ENCODE peak calls at places on chromosome 12, in nine cellular contexts. S, Z, I, U, J, A, D, H and Q are unnamed samples.

GRCh38 chr12:47264951-47265350 is 185.2 kb upstream of the AMIGO2 start:
- DNase-seq in J (no peak), A (no peak), D (no peak), U (no peak), I (no peak), Z (no peak), H (no peak), S (no peak), Q (no peak)

GRCh38 chr12:109736552-109737108 is 23.0 kb downstream of the FAM222A start:
- DNase-seq in H (peak; percentile 67), D (peak; percentile 29), I (peak; percentile 20), Z (peak; percentile 34), S (no peak), U (peak; percentile 16), A (no peak), J (peak; percentile 42), Q (peak; percentile 47)

GRCh38 chr12:132078190-132078589 is 65.9 kb downstream of the DDX51 start:
- DNase-seq in U (no peak), S (no peak), H (no peak), Z (no peak), D (no peak), I (no peak), A (no peak), J (peak; percentile 85), Q (no peak)

GRCh38 chr12:99686142-99686541 is 38.6 kb downstream of the GARIN6 start:
- DNase-seq in A (no peak), Z (no peak), S (no peak), U (no peak), I (no peak), D (no peak), J (no peak), H (no peak), Q (no peak)

GRCh38 chr12:124654666-124655316 is 87.4 kb upstream of the NCOR2 start:
- DNase-seq in S (no peak), D (peak; percentile 91), Z (peak; percentile 77), I (peak; percentile 81), J (no peak), A (no peak), U (no peak), H (peak; percentile 49), Q (peak; percentile 69)

GRCh38 chr12:47746073-47746472 is 12.6 kb downstream of the RAPGEF3 start:
- DNase-seq in H (no peak), U (no peak), A (no peak), I (no peak), S (no peak), J (no peak), D (no peak), Z (no peak), Q (no peak)

GRCh38 chr12:126582231-126582630 is 1517.0 kb downstream of the AACS start:
- DNase-seq in D (no peak), U (no peak), A (no peak), Z (no peak), I (no peak), H (no peak), J (peak; percentile 45), S (no peak), Q (no peak)

GRCh38 chr12:65948320-65949008 is 124.2 kb downstream of the HMGA2 start:
- DNase-seq in S (peak; percentile 26), J (peak; percentile 98), I (peak; percentile 76), U (peak; percentile 54), A (no peak), D (peak; percentile 65), Z (peak; percentile 63), H (no peak), Q (peak; percentile 67)

GRCh38 chr12:90233168-90234100 is 524.8 kb upstream of the ATP2B1 start:
- DNase-seq in D (no peak), Z (no peak), U (no peak), H (no peak), A (no peak), I (no peak), S (no peak), J (peak; percentile 60), Q (no peak)

GRCh38 chr12:55909513-55909884 is 18.2 kb downstream of the PYM1 start:
- DNase-seq in D (no peak), Z (no peak), H (no peak), A (no peak), I (no peak), J (no peak), S (no peak), U (no peak), Q (no peak)

GRCh38 chr12:112419269-112420133 is 754 bp downstream of the PTPN11 start:
- DNase-seq in U (peak; percentile 75), D (peak; percentile 63), S (peak; percentile 61), A (no peak), Z (peak; percentile 58), J (peak; percentile 78), H (no peak), I (peak; percentile 75), Q (peak; percentile 34)

GRCh38 chr12:12975322-12976077 is 23.5 kb upstream of the GPRC5D start:
- DNase-seq in A (no peak), J (peak; percentile 54), Z (no peak), H (no peak), U (peak; percentile 33), D (no peak), I (no peak), S (peak; percentile 63), Q (no peak)

GRCh38 chr12:27861428-27862167 is 81.6 kb upstream of the MANSC4 start:
- DNase-seq in U (no peak), S (peak; percentile 57), J (no peak), I (peak; percentile 71), D (peak; percentile 59), H (no peak), Z (no peak), A (no peak), Q (no peak)

GRCh38 chr12:82650627-82651337 is 35.9 kb upstream of the TMTC2 start:
- DNase-seq in U (no peak), D (no peak), A (no peak), H (no peak), J (peak; percentile 50), Z (no peak), I (peak; percentile 38), S (peak; percentile 85), Q (no peak)

GRCh38 chr12:32922546-32923297 is 26.1 kb upstream of the PKP2 start:
- DNase-seq in I (no peak), Z (no peak), S (no peak), H (no peak), A (no peak), D (no peak), U (no peak), J (no peak), Q (no peak)

GRCh38 chr12:132445884-132446471 is 44.0 kb upstream of the FBRSL1 start:
- DNase-seq in U (no peak), D (peak; percentile 43), J (peak; percentile 52), S (peak; percentile 67), H (peak; percentile 87), A (peak; percentile 42), I (no peak), Z (peak; percentile 61), Q (peak; percentile 77)

GRCh38 chr12:69161835-69162234 is 77.5 kb upstream of the CPSF6 start:
- DNase-seq in A (no peak), S (no peak), Z (no peak), U (no peak), I (no peak), J (peak; percentile 33), H (no peak), D (no peak), Q (no peak)

GRCh38 chr12:48351022-48351708 is 446 bp upstream of the ZNF641 start:
- DNase-seq in A (no peak), H (no peak), I (no peak), Z (peak; percentile 79), J (peak; percentile 74), D (peak; percentile 81), U (peak; percentile 77), S (peak; percentile 77), Q (no peak)

GRCh38 chr12:103780093-103780440 is 61.0 kb downstream of the NT5DC3 start:
- DNase-seq in A (no peak), Z (no peak), S (no peak), U (no peak), I (no peak), D (no peak), H (no peak), J (peak; percentile 51), Q (no peak)

GRCh38 chr12:42299392-42300308 is 26.2 kb downstream of the ZCRB1 start:
- DNase-seq in A (no peak), H (no peak), I (no peak), D (no peak), J (peak; percentile 82), Z (no peak), S (no peak), U (no peak), Q (no peak)

GRCh38 chr12:113422030-113422900 is at the start of gene SDSL:
- DNase-seq in J (peak; percentile 84), A (no peak), H (no peak), I (peak; percentile 60), U (peak; percentile 66), S (peak; percentile 74), D (peak; percentile 64), Z (peak; percentile 89), Q (no peak)

GRCh38 chr12:7628401-7628961 is 37.2 kb downstream of the APOBEC1 start:
- DNase-seq in U (no peak), I (no peak), Z (no peak), D (no peak), J (no peak), S (no peak), H (peak; percentile 31), A (no peak), Q (peak; percentile 50)
- TF ChIP-seq CTCF in U (no peak), I (no peak), Z (no peak), D (no peak), J (no peak), S (no peak), H (no peak), A (no peak), Q (no peak)

GRCh38 chr12:71636704-71637115 is 26.9 kb downstream of the ZFC3H1 start:
- DNase-seq in H (no peak), I (no peak), Z (no peak), A (no peak), J (peak; percentile 62), U (no peak), D (no peak), S (no peak), Q (no peak)
- TF ChIP-seq CTCF in H (peak; percentile 75), I (peak; percentile 74), Z (peak; percentile 41), A (peak; percentile 82), J (peak; percentile 87), U (peak; percentile 76), D (peak; percentile 13), S (peak; percentile 73), Q (peak; percentile 79)

DNA sequence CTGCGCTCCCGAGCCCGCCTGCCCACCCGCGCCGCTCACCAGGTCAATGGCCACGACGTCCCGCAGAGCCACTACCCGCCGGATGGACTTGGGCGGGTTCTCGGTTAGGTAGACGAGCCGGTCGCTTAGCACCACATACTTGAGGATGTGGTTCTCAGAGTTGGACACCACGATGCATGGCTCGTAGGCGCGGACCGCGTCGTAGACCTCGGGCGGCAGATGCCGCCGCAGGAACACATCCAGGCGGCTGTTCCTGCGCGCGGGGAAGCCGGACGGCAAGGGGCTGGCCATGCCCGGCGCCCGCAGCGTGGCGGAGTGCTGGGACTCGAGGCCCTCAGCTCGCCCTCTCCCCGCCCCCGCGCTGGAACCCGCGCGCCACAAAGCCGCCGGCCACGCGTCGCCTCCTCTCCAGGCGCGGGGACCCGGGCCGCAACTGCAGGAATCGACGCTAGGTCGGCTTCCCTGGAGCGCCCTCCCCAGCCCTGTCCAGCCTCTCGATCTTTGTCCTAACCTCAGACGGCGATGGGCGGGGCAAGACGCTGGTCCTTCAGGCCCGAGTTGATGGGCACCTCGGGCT is at the start of gene C12orf56:
- DNase-seq in Z (no peak), H (peak; percentile 62), A (no peak), I (no peak), D (no peak), J (peak; percentile 36), U (no peak), S (peak; percentile 17), Q (no peak)
- TF ChIP-seq CTCF in Z (no peak), H (no peak), A (no peak), I (no peak), D (no peak), J (no peak), U (no peak), S (no peak), Q (no peak)

GRCh38 chr12:26832817-26833691 is at the start of gene ITPR2:
- DNase-seq in S (peak; percentile 97), I (peak; percentile 96), Z (peak; percentile 95), J (peak; percentile 88), A (peak; percentile 80), D (peak; percentile 95), H (peak; percentile 98), U (peak; percentile 94), Q (peak; percentile 93)
- TF ChIP-seq CTCF in S (no peak), I (peak; percentile 61), Z (peak; percentile 13), J (no peak), A (no peak), D (no peak), H (no peak), U (no peak), Q (no peak)